ENCODE peak calls at places on chromosome 17, in four cellular contexts. G is MM.1S, U is PC-3, T is PC-9. M is an unnamed sample.

GRCh38 chr17:42087042-42087701 is 11.1 kb downstream of the ZNF385C start:
- DNase-seq in G (no peak), U (no peak), T (no peak), M (no peak)

GRCh38 chr17:40560592-40561293 is 4.5 kb downstream of the CCR7 start:
- DNase-seq in G (peak; percentile 89), U (no peak), T (no peak), M (no peak)

GRCh38 chr17:46790216-46790615 is 28.3 kb downstream of the WNT3 start:
- DNase-seq in G (no peak), U (no peak), T (no peak), M (no peak)

GRCh38 chr17:65294184-65294719 is 157.1 kb downstream of the RGS9 start:
- DNase-seq in G (peak; percentile 65), U (peak; percentile 83), T (peak; percentile 40), M (peak; percentile 84)

GRCh38 chr17:43543771-43544575 is 2.2 kb downstream of the ETV4 start:
- DNase-seq in G (no peak), U (peak; percentile 54), T (peak; percentile 49), M (no peak)

GRCh38 chr17:40562841-40563370 is 2.4 kb downstream of the CCR7 start:
- DNase-seq in G (no peak), U (no peak), T (no peak), M (no peak)

GRCh38 chr17:41369023-41369422 is 590 bp downstream of the KRT33B start:
- DNase-seq in G (no peak), U (no peak), T (no peak), M (no peak)

GRCh38 chr17:68766640-68767039 is 165.5 kb upstream of the FAM20A start:
- DNase-seq in G (no peak), U (no peak), T (no peak), M (no peak)

GRCh38 chr17:40063034-40063765 is 435 bp downstream of the THRA start:
- DNase-seq in G (peak; percentile 45), U (no peak), T (no peak), M (no peak)

GRCh38 chr17:56676807-56677206 is 83.3 kb downstream of the NOG start:
- DNase-seq in G (no peak), U (peak; percentile 58), T (no peak), M (no peak)

GRCh38 chr17:56679767-56680422 is 86.4 kb downstream of the NOG start:
- DNase-seq in G (no peak), U (peak; percentile 80), T (peak; percentile 98), M (no peak)

GRCh38 chr17:56680676-56681075 is 87.2 kb downstream of the NOG start:
- DNase-seq in G (no peak), U (peak; percentile 49), T (no peak), M (no peak)

GRCh38 chr17:56679148-56679766 is 85.8 kb downstream of the NOG start:
- DNase-seq in G (peak; percentile 20), U (peak; percentile 68), T (no peak), M (peak; percentile 56)

DNA sequence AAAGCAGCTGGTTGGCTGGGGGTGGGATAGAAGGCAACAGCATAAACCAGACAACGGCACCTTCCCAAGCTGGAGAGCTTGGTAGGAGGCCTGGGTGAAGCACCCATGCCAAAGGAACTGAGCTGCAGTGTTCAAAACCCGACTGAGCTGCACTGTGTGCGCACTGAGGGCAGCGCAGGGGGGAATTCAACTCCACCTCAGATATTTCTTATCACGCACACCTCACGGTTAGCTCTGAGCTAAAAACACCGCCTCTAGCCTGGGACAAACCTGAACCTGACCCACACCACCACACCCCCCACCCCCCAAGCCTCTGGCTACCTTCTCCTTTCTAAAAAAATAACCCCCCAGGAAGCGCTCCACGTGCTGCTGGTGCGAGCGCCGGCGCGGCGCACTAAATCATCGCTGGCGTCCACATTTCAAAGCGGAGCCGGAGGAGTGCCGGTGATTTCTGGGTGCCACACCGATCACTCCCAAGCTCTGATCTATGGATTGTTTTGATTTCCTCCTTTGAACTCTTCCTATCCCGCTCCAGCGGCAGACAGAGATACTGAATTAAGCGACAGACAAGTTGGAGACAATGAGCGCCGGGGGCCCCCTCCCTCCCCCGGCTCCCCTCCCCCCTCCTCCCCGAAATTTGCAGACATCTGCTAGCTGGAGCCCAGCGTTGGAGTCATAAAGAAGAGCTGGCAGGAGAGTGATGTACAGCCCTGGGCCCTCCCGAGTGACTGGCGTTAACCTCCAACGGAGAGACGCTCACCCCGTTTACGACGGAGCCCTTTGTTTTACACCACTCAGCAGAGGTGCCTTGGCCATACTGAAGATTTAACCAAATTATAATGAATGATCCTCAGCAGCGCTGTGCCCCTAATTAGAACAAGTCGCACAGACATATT is 85.0 kb downstream of the NOG start:
- DNase-seq in G (no peak), U (no peak), T (no peak), M (peak; percentile 45)
- TF ChIP-seq EZH2 in G (no peak), U (no peak), T (no peak), M (peak; percentile 40)

GRCh38 chr17:79792984-79793923 is 3.6 kb downstream of the CBX8 start:
- DNase-seq in G (no peak), U (no peak), T (no peak), M (peak; percentile 33)
- TF ChIP-seq EZH2 in G (no peak), U (no peak), T (no peak), M (no peak)

GRCh38 chr17:38603786-38604478 is 1.8 kb downstream of the SRCIN1 start:
- DNase-seq in G (no peak), U (no peak), T (no peak), M (no peak)
- TF ChIP-seq EZH2 in G (no peak), U (no peak), T (no peak), M (no peak)

GRCh38 chr17:61227866-61228265 is 171.8 kb upstream of the TBX2 start:
- DNase-seq in G (no peak), U (no peak), T (no peak), M (no peak)
- TF ChIP-seq EZH2 in G (no peak), U (no peak), T (no peak), M (no peak)

DNA sequence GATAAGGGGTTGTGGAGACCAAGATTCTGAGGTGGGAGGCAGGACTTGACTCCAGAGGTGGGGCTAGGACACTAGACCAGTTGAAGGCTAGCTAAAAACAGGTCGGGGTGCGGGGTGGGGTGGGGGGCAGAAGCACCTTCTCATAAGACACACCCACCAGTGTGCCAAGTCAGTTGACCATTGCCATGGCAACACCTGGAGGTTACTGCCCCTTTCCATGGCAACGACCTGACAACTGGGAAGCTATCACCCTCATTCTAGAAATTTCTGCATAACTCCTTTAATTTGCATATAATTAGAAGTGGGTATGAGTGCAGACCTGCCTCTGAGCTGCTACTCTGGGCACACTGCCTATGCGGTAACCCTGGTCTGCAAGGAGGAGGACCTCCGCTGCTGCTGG is 53.9 kb upstream of the ALOX12 start:
- DNase-seq in G (no peak), U (no peak), T (no peak), M (no peak)
- TF ChIP-seq EZH2 in G (no peak), U (no peak), T (no peak), M (no peak)

GRCh38 chr17:77657821-77658220 is 300.7 kb upstream of the TNRC6C start:
- DNase-seq in G (no peak), U (no peak), T (no peak), M (no peak)
- TF ChIP-seq EZH2 in G (no peak), U (no peak), T (no peak), M (no peak)

M was measured in A673.